ENCODE peak calls at places on chromosomes 11 and 22, in nine cellular contexts. J, W, E, F, V, N, H, M and I are unnamed samples.

GRCh38 chr11:2768471-2769408 is 68.9 kb upstream of the KCNQ1OT1 start:
- DNase-seq in J (peak), W (no peak), E (no peak), F (no peak), V (no peak), N (no peak), H (peak), M (no peak), I (peak)

GRCh38 chr11:100563541-100564280 is 123.4 kb upstream of the ARHGAP42 start:
- DNase-seq in J (no peak), W (no peak), E (no peak), F (no peak), V (no peak), N (no peak), H (no peak), M (no peak), I (no peak)

GRCh38 chr11:125165111-125165663 is 636 bp downstream of the PKNOX2 start:
- DNase-seq in J (no peak), W (no peak), E (peak), F (no peak), V (no peak), N (no peak), H (no peak), M (peak), I (no peak)

GRCh38 chr22:49170053-49170452 is 657.6 kb downstream of the BRD1 start:
- DNase-seq in J (no peak), W (no peak), E (no peak), F (no peak), V (no peak), N (no peak), H (no peak), M (no peak), I (no peak)

GRCh38 chr11:86360775-86361395 is 13.8 kb upstream of the CCDC81 start:
- DNase-seq in J (peak), W (no peak), E (peak), F (no peak), V (no peak), N (no peak), H (peak), M (no peak), I (no peak)

GRCh38 chr11:19275496-19275895 is 34.8 kb upstream of the E2F8 start:
- DNase-seq in J (peak), W (no peak), E (no peak), F (no peak), V (no peak), N (no peak), H (no peak), M (no peak), I (no peak)

GRCh38 chr11:23990346-23990745 is 506.5 kb upstream of the LUZP2 start:
- DNase-seq in J (no peak), W (no peak), E (no peak), F (no peak), V (peak), N (no peak), H (no peak), M (no peak), I (no peak)

GRCh38 chr11:134412508-134413333 is 679 bp upstream of the B3GAT1 start:
- DNase-seq in J (no peak), W (no peak), E (peak), F (peak), V (no peak), N (peak), H (no peak), M (no peak), I (no peak)

GRCh38 chr22:30948930-30949342 is 19.6 kb downstream of the MORC2 start:
- DNase-seq in J (no peak), W (no peak), E (peak), F (no peak), V (no peak), N (no peak), H (no peak), M (no peak), I (no peak)

GRCh38 chr11:69293087-69293486 is 868 bp upstream of the MYEOV start:
- DNase-seq in J (peak), W (no peak), E (no peak), F (no peak), V (no peak), N (no peak), H (no peak), M (no peak), I (no peak)

GRCh38 chr11:130001491-130002351 is 914 bp downstream of the PRDM10 start:
- DNase-seq in J (peak), W (peak), E (peak), F (peak), V (peak), N (peak), H (no peak), M (peak), I (peak)

GRCh38 chr22:30196141-30196866 is 50.3 kb downstream of the LIF start:
- DNase-seq in J (peak), W (peak), E (peak), F (peak), V (no peak), N (no peak), H (peak), M (peak), I (peak)

GRCh38 chr11:12862761-12863469 is 146.2 kb upstream of the RASSF10 start:
- DNase-seq in J (peak), W (no peak), E (peak), F (peak), V (no peak), N (peak), H (peak), M (no peak), I (no peak)

GRCh38 chr22:25748704-25749103 is 6.7 kb downstream of the MYO18B start:
- DNase-seq in J (no peak), W (no peak), E (no peak), F (no peak), V (no peak), N (no peak), H (no peak), M (no peak), I (no peak)

GRCh38 chr11:44785856-44786606 is 59.3 kb downstream of the TSPAN18 start:
- DNase-seq in J (no peak), W (no peak), E (peak), F (no peak), V (no peak), N (no peak), H (no peak), M (peak), I (no peak)

GRCh38 chr11:4580124-4580523 is 1.4 kb upstream of the OR52I2 start:
- DNase-seq in J (no peak), W (no peak), E (no peak), F (no peak), V (no peak), N (no peak), H (no peak), M (no peak), I (no peak)

GRCh38 chr11:19398772-19399542 is 158.2 kb upstream of the E2F8 start:
- DNase-seq in J (no peak), W (no peak), E (no peak), F (no peak), V (no peak), N (no peak), H (peak), M (no peak), I (no peak)

GRCh38 chr22:26548984-26549383 is 36.7 kb upstream of the TFIP11 start:
- DNase-seq in J (no peak), W (no peak), E (no peak), F (no peak), V (no peak), N (no peak), H (no peak), M (no peak), I (no peak)

GRCh38 chr11:58121101-58121500 is 4.2 kb downstream of the OR9I1 start:
- DNase-seq in J (no peak), W (no peak), E (no peak), F (no peak), V (no peak), N (no peak), H (no peak), M (no peak), I (no peak)

GRCh38 chr22:38177926-38178604 is 3.6 kb downstream of the PLA2G6 start:
- DNase-seq in J (peak), W (no peak), E (peak), F (peak), V (peak), N (peak), H (peak), M (peak), I (no peak)

GRCh38 chr22:43385770-43386641 is 25.8 kb upstream of the MPPED1 start:
- DNase-seq in J (peak), W (peak), E (peak), F (peak), V (peak), N (peak), H (peak), M (peak), I (peak)

GRCh38 chr11:6472934-6473333 is 807 bp downstream of the TRIM3 start:
- DNase-seq in J (no peak), W (no peak), E (peak), F (no peak), V (no peak), N (no peak), H (no peak), M (no peak), I (no peak)

GRCh38 chr11:83639995-83640758 is 354.0 kb upstream of the CCDC90B start:
- DNase-seq in J (no peak), W (no peak), E (no peak), F (no peak), V (no peak), N (no peak), H (no peak), M (no peak), I (no peak)

GRCh38 chr11:69371731-69372588 is 78.0 kb downstream of the MYEOV start:
- DNase-seq in J (no peak), W (no peak), E (no peak), F (no peak), V (no peak), N (no peak), H (no peak), M (peak), I (no peak)

GRCh38 chr11:65491614-65492386 is 7.0 kb upstream of the MALAT1 start:
- DNase-seq in J (peak), W (no peak), E (peak), F (peak), V (no peak), N (peak), H (no peak), M (peak), I (no peak)

GRCh38 chr22:26671317-26672059 is 14.1 kb downstream of the MIAT start:
- DNase-seq in J (peak), W (peak), E (peak), F (no peak), V (no peak), N (no peak), H (no peak), M (peak), I (peak)

GRCh38 chr11:133966147-133966546 is 9.4 kb upstream of the IGSF9B start:
- DNase-seq in J (no peak), W (no peak), E (no peak), F (peak), V (no peak), N (no peak), H (no peak), M (no peak), I (no peak)

GRCh38 chr11:869399-870126 is 26.9 kb downstream of the TSPAN4 start:
- DNase-seq in J (no peak), W (no peak), E (no peak), F (no peak), V (no peak), N (no peak), H (no peak), M (no peak), I (no peak)